ENCODE peak calls at places on chromosomes 12 and 14, in five cellular contexts. U is NCI-H1436, J is aorta, M is AML-193, G is T-helper 2 cell. H is an unnamed sample.

GRCh38 chr14:29608861-29609260 is 318.8 kb downstream of the PRKD1 start:
- DNase-seq in U (no peak), J (no peak), M (no peak), G (no peak), H (no peak)

GRCh38 chr12:8123124-8123888 is at the start of gene CLEC4A:
- DNase-seq in U (no peak), J (no peak), M (peak), G (no peak), H (no peak)

GRCh38 chr12:40207551-40207950 is 17.2 kb upstream of the LRRK2 start:
- DNase-seq in U (no peak), J (no peak), M (no peak), G (no peak), H (no peak)

GRCh38 chr12:108021129-108021528 is 108.0 kb upstream of the WSCD2 start:
- DNase-seq in U (no peak), J (no peak), M (no peak), G (no peak), H (no peak)

GRCh38 chr12:53327435-53328042 is 6.1 kb upstream of the AAAS start:
- DNase-seq in U (no peak), J (no peak), M (peak), G (no peak), H (peak)

GRCh38 chr14:60093606-60094005 is 1.9 kb downstream of the PCNX4 start:
- DNase-seq in U (no peak), J (no peak), M (no peak), G (no peak), H (no peak)

GRCh38 chr12:117141097-117141898 is 42.1 kb upstream of the TESC start:
- DNase-seq in U (no peak), J (no peak), M (no peak), G (no peak), H (no peak)

GRCh38 chr12:101407054-101407437 is 526 bp downstream of the ARL1 start:
- DNase-seq in U (no peak), J (no peak), M (no peak), G (no peak), H (no peak)

GRCh38 chr12:113095405-113095804 is 38.9 kb downstream of the DTX1 start:
- DNase-seq in U (no peak), J (no peak), M (no peak), G (no peak), H (no peak)

GRCh38 chr12:31324845-31325523 is 966 bp downstream of the SINHCAF start:
- DNase-seq in U (no peak), J (peak), M (peak), G (peak), H (peak)

GRCh38 chr12:48969847-48970701 is 1.5 kb downstream of the WNT10B start:
- DNase-seq in U (no peak), J (no peak), M (no peak), G (peak), H (no peak)

GRCh38 chr12:63753743-63754142 is 26.0 kb upstream of the RXYLT1 start:
- DNase-seq in U (no peak), J (no peak), M (no peak), G (no peak), H (no peak)

GRCh38 chr12:1281683-1282366 is 290.8 kb downstream of the ERC1 start:
- DNase-seq in U (no peak), J (no peak), M (no peak), G (no peak), H (peak)

GRCh38 chr12:109760031-109760929 is 46.7 kb downstream of the FAM222A start:
- DNase-seq in U (no peak), J (peak), M (no peak), G (no peak), H (no peak)

GRCh38 chr12:104643093-104643646 is 186.4 kb downstream of the CHST11 start:
- DNase-seq in U (no peak), J (no peak), M (no peak), G (no peak), H (no peak)

GRCh38 chr12:16691624-16692023 is 85.7 kb upstream of the LMO3 start:
- DNase-seq in U (no peak), J (no peak), M (no peak), G (no peak), H (no peak)

GRCh38 chr14:54529811-54530210 is 20.1 kb downstream of the CGRRF1 start:
- DNase-seq in U (peak), J (no peak), M (no peak), G (no peak), H (peak)

GRCh38 chr12:15443611-15444010 is 121.3 kb downstream of the PTPRO start:
- DNase-seq in U (no peak), J (no peak), M (no peak), G (no peak), H (no peak)

GRCh38 chr12:53743277-53744129 is 8.3 kb downstream of the CISTR start:
- DNase-seq in U (peak), J (no peak), M (peak), G (peak), H (peak)

GRCh38 chr14:87149583-87150354 is 843.2 kb downstream of the GALC start:
- DNase-seq in U (no peak), J (no peak), M (no peak), G (no peak), H (peak)

GRCh38 chr12:108234155-108234554 is 105.0 kb downstream of the CMKLR1 start:
- DNase-seq in U (no peak), J (peak), M (no peak), G (no peak), H (peak)

GRCh38 chr12:94731733-94732360 is 81.5 kb upstream of the TMCC3 start:
- DNase-seq in U (no peak), J (no peak), M (no peak), G (no peak), H (no peak)

GRCh38 chr12:68037616-68038255 is 48.5 kb downstream of the IFNG-AS1 start:
- DNase-seq in U (no peak), J (no peak), M (no peak), G (no peak), H (no peak)

GRCh38 chr12:77724367-77724957 is 106.2 kb upstream of the NAV3 start:
- DNase-seq in U (peak), J (no peak), M (peak), G (no peak), H (peak)

GRCh38 chr12:121949643-121950397 is 31.4 kb downstream of the CFAP251 start:
- DNase-seq in U (no peak), J (no peak), M (no peak), G (no peak), H (peak)

GRCh38 chr14:45990252-45990651 is 661.3 kb downstream of the RPL10L start:
- DNase-seq in U (no peak), J (no peak), M (peak), G (no peak), H (no peak)

GRCh38 chr12:71840226-71840847 is 778 bp downstream of the TBC1D15 start:
- DNase-seq in U (no peak), J (no peak), M (peak), G (no peak), H (peak)

GRCh38 chr12:16347391-16348298 is at the start of gene MGST1:
- DNase-seq in U (peak), J (peak), M (no peak), G (no peak), H (peak)

GRCh38 chr14:62655161-62655560 is 390.1 kb downstream of the KCNH5 start:
- DNase-seq in U (no peak), J (no peak), M (no peak), G (no peak), H (peak)

GRCh38 chr14:100144996-100145646 is 14.3 kb downstream of the DEGS2 start:
- DNase-seq in U (no peak), J (no peak), M (no peak), G (no peak), H (no peak)

GRCh38 chr12:132015686-132016430 is 66.1 kb downstream of the EP400 start:
- DNase-seq in U (no peak), J (no peak), M (no peak), G (no peak), H (no peak)

GRCh38 chr14:77241955-77242354 is 29.1 kb downstream of the NGB start:
- DNase-seq in U (no peak), J (no peak), M (no peak), G (no peak), H (no peak)

GRCh38 chr14:49946320-49947141 is 53.6 kb downstream of the ARF6 start:
- DNase-seq in U (peak), J (no peak), M (no peak), G (no peak), H (peak)

GRCh38 chr14:98350213-98350612 is 921.8 kb downstream of the BCL11B start:
- DNase-seq in U (no peak), J (no peak), M (no peak), G (no peak), H (no peak)

H was measured in fibroblast of pulmonary artery.